ENCODE peak calls at places on chromosomes 12 and 14, in five cellular contexts. X is psoas muscle, L is astrocyte of the spinal cord, N is fibroblast of mammary gland, K is left ventricle myocardium inferior. G is an unnamed sample.

GRCh38 chr14:105026033-105026785 is 5.3 kb upstream of the CDCA4 start:
- DNase-seq in L (peak), K (no peak), N (peak), X (no peak), G (peak)

GRCh38 chr12:110555509-110556406 is 27.4 kb downstream of the PPTC7 start:
- DNase-seq in L (peak), N (peak), K (no peak), X (no peak), G (peak)

GRCh38 chr12:106001819-106002218 is 136.9 kb downstream of the NUAK1 start:
- DNase-seq in X (no peak), N (no peak), K (no peak), L (no peak), G (peak)

GRCh38 chr14:59217011-59217410 is 28.5 kb downstream of the DAAM1 start:
- DNase-seq in K (no peak), L (peak), N (no peak), X (no peak), G (no peak)

GRCh38 chr12:17134315-17134714 is 528.4 kb upstream of the LMO3 start:
- DNase-seq in L (no peak), N (no peak), X (no peak), K (no peak), G (peak)

GRCh38 chr12:9750276-9751203 is 10.2 kb downstream of the CD69 start:
- DNase-seq in X (no peak), L (peak), K (no peak), N (peak), G (peak)

GRCh38 chr12:109462868-109463692 is 14.0 kb downstream of the KCTD10 start:
- DNase-seq in X (peak), N (peak), L (peak), K (peak), G (peak)

GRCh38 chr12:90366286-90366685 is 588.7 kb downstream of the CCER1 start:
- DNase-seq in K (no peak), X (no peak), N (peak), L (peak), G (no peak)

GRCh38 chr14:40252817-40253447 is 820.7 kb upstream of the FBXO33 start:
- DNase-seq in K (no peak), N (no peak), L (no peak), X (no peak), G (no peak)

GRCh38 chr12:11661491-11662085 is 12.1 kb downstream of the ETV6 start:
- DNase-seq in K (no peak), X (no peak), N (no peak), L (no peak), G (peak)

GRCh38 chr12:3998968-3999792 is 126.0 kb upstream of the PARP11 start:
- DNase-seq in K (no peak), X (no peak), L (no peak), N (no peak), G (peak)

GRCh38 chr12:15131462-15131861 is 89.8 kb downstream of the RERG start:
- DNase-seq in L (peak), K (no peak), N (peak), X (no peak), G (peak)

DNA sequence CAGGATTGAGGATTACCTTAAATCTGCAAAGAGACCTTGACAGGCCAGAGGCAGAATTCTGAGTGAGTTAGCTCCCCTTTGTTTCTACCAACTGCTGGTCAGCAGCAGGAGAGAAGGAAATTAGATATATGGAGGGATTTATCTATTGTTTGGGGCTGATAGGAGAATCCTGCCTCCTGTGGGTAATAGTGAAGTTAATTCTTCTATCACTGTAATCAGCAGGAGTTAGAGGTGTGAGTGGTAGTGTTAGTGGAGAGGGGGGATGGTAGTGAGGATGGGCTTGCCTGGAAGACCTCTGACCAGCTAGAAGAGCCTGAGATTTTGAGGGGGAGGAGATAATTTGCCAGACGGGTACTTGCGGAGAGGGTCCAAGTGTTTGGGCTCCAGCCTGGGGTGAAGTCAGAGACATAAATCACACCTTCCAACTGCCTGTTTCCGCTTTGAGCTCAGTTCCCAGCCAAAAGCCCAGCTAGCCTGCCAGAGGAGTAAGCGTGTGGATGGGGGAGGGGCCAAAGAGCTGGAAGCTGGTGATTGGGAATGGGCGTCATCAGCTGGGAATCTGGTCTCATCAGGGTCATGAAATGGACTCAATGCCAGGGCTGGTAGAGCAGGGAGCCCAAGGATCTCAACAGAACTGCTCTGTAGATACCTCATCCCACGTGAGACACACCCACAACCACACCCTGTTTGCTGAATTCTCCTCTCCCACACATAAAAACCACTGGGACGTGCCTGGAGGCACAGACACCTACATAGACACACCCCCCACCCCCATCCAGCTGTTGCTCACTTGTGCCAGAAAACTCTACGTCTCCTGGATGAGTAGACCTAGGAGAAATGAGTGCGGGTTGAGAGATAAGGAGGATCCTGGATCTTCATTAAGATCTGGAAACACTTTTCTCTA is 13.1 kb upstream of the ITGA5 start:
- DNase-seq in K (peak), X (peak), N (peak), L (peak), G (peak)
- H3K4me3 ChIP-seq in K (peak), X (no peak), N (no peak), L (no peak), G (no peak)

GRCh38 chr14:65109357-65109756 is 7.0 kb upstream of the MAX start:
- DNase-seq in L (no peak), X (no peak), K (no peak), N (no peak), G (no peak)

GRCh38 chr14:65107200-65107599 is 4.9 kb upstream of the MAX start:
- DNase-seq in K (no peak), L (no peak), N (no peak), X (no peak), G (no peak)

GRCh38 chr14:65106316-65106715 is 4.0 kb upstream of the MAX start:
- DNase-seq in L (no peak), K (no peak), X (no peak), N (no peak), G (no peak)

GRCh38 chr14:65115615-65116014 is 13.3 kb upstream of the MAX start:
- DNase-seq in X (no peak), N (no peak), L (no peak), K (no peak), G (no peak)

DNA sequence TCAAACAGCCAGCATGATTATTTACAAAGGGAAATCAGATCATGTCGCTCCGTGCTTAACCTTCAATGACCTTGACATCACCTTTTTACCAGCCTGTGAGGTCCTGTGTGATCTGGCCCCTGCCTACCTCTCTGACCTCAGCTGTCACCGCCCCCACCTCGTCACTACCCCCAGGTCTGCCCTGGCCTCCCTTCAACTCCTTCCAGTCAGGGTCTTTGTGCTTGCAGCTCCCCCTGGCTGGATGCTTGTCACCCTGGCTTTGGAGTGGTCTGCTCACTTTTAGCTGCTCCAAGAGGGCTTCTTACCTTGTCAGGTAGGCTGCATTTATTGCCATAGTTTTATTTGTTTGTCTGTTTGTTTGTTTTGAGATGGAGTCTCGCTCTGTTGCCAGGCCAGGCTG is 8.2 kb upstream of the MAX start:
- DNase-seq in L (no peak), K (no peak), N (no peak), X (no peak), G (no peak)
- TF ChIP-seq CTCF in L (no peak), K (no peak), N (no peak), X (no peak), G (no peak)

DNA sequence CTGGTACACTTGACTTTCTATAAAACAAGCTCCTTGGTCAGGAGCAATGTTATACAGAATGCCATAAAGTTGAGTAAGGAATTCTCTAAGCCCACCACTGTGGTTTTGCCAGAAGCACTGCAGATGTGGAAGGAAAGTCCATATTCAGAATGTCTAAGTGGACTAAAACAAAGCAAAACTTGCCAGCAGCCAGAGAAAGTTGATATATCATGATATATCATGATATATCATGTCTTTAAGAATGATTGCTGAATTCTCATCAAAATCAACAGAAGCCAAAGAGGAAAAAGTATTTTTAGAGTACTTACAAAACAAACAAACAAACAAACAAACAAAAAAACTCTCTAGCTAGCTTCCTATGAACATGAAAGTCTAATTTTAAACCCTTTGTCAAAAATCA is 424.8 kb upstream of the OR4E1 start:
- DNase-seq in L (no peak), X (no peak), N (no peak), K (no peak), G (no peak)
- H3K4me3 ChIP-seq in L (no peak), X (no peak), N (no peak), K (no peak), G (no peak)

DNA sequence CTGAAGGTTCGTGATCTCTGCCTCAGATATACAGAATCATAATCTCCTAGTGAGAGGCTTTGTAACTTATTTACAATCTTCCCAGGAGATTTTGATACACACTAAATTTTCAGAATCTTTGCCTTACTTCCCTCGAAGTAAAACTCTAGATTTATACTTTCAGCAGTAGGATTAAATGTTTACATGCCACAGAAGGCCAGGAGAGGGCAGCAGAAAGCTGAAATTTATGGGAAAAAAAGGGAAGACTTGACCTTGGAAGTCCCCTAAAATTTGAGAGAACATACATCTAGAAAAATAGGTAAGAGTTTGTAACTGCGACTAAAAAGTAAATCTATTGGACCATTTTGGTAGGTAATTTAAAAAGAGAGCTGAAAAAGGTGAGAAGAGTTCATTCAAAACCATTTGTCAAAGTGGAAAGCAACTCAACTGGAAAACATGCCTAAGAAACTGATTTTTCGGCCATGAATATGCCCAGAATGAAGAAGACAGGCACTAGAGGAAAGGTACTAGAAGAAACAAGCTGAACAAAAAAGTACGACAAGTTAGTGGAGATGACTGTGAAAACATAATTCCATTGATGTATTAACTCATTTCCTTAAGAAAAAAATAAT is 242.0 kb upstream of the MDGA2 start:
- DNase-seq in N (peak), K (no peak), L (peak), X (no peak), G (peak)
- TF ChIP-seq CTCF in N (peak), K (peak), L (peak), X (no peak), G (peak)

G was measured in bronchial epithelial cell.